ENCODE peak calls at places on chromosome 19, in eight cellular contexts. K is right atrium auricular region, B is GM12865, L is PC-3, W is MCF 10A, O is PC-9, M is fibroblast of mammary gland, E is H9. S is an unnamed sample.

GRCh38 chr19:540867-541637 is 2.8 kb upstream of the GZMM start:
- DNase-seq in K (no peak), B (no peak), L (no peak), W (no peak), O (no peak), M (no peak), E (peak), S (no peak)

GRCh38 chr19:35140898-35141626 is 2.0 kb upstream of the FXYD7 start:
- DNase-seq in K (peak), B (peak), L (peak), W (peak), O (peak), M (peak), E (peak), S (peak)

GRCh38 chr19:46730595-46730994 is 13.7 kb upstream of the PRKD2 start:
- DNase-seq in K (no peak), B (no peak), L (no peak), W (no peak), O (no peak), M (no peak), E (no peak), S (no peak)

GRCh38 chr19:13060964-13061927 is 41.4 kb downstream of the LYL1 start:
- DNase-seq in K (peak), B (peak), L (peak), W (peak), O (peak), M (peak), E (peak), S (peak)

GRCh38 chr19:16066611-16067104 is 9.6 kb upstream of the TPM4 start:
- DNase-seq in K (no peak), B (peak), L (peak), W (peak), O (no peak), M (peak), E (peak), S (no peak)

GRCh38 chr19:1408300-1409203 is 1.2 kb downstream of the DAZAP1 start:
- DNase-seq in K (no peak), B (peak), L (peak), W (peak), O (peak), M (peak), E (no peak), S (peak)

GRCh38 chr19:33373701-33374405 is at the start of gene CEBPG:
- DNase-seq in K (no peak), B (peak), L (peak), W (peak), O (peak), M (peak), E (no peak), S (peak)

GRCh38 chr19:3075605-3076431 is 13.5 kb upstream of the TLE5 start:
- DNase-seq in K (no peak), B (peak), L (peak), W (peak), O (peak), M (no peak), E (peak), S (peak)

GRCh38 chr19:5406816-5407215 is 48.4 kb upstream of the ZNRF4 start:
- DNase-seq in K (no peak), B (no peak), L (no peak), W (no peak), O (no peak), M (no peak), E (no peak), S (no peak)

GRCh38 chr19:6737284-6737872 is at the start of gene GPR108:
- DNase-seq in K (peak), B (peak), L (peak), W (peak), O (peak), M (peak), E (peak), S (peak)

GRCh38 chr19:13262450-13262849 is 112.2 kb downstream of the IER2 start:
- DNase-seq in K (no peak), B (peak), L (peak), W (peak), O (no peak), M (peak), E (no peak), S (no peak)

GRCh38 chr19:16106121-16106520 is 5.6 kb upstream of the RAB8A start:
- DNase-seq in K (no peak), B (peak), L (no peak), W (no peak), O (no peak), M (peak), E (no peak), S (no peak)

GRCh38 chr19:3117746-3118145 is 18.1 kb upstream of the GNA15 start:
- DNase-seq in K (no peak), B (no peak), L (no peak), W (no peak), O (no peak), M (no peak), E (no peak), S (no peak)

GRCh38 chr19:47687906-47688305 is 25.3 kb upstream of the EHD2 start:
- DNase-seq in K (no peak), B (no peak), L (no peak), W (no peak), O (no peak), M (no peak), E (no peak), S (no peak)

GRCh38 chr19:47820410-47820809 is 1.3 kb upstream of the CRX start:
- DNase-seq in K (no peak), B (no peak), L (no peak), W (no peak), O (no peak), M (no peak), E (no peak), S (no peak)

GRCh38 chr19:11612816-11613511 is 15.7 kb downstream of the ZNF627 start:
- DNase-seq in K (no peak), B (no peak), L (no peak), W (no peak), O (no peak), M (no peak), E (no peak), S (no peak)

GRCh38 chr19:10268077-10268476 is 2.8 kb upstream of the ICAM1 start:
- DNase-seq in K (no peak), B (no peak), L (no peak), W (no peak), O (no peak), M (no peak), E (no peak), S (no peak)

GRCh38 chr19:6519289-6519688 is 11.5 kb upstream of the TNFSF9 start:
- DNase-seq in K (no peak), B (peak), L (peak), W (peak), O (no peak), M (peak), E (no peak), S (no peak)

GRCh38 chr19:10104665-10105221 is 1.4 kb upstream of the PPAN start:
- DNase-seq in K (no peak), B (peak), L (no peak), W (no peak), O (no peak), M (no peak), E (no peak), S (no peak)

GRCh38 chr19:15595069-15595468 is 19.9 kb upstream of the CYP4F8 start:
- DNase-seq in K (no peak), B (no peak), L (peak), W (peak), O (peak), M (peak), E (no peak), S (no peak)

GRCh38 chr19:8377598-8377997 is 12.6 kb upstream of the RAB11B start:
- DNase-seq in K (no peak), B (no peak), L (no peak), W (no peak), O (no peak), M (no peak), E (no peak), S (no peak)

GRCh38 chr19:46654621-46655152 is 6.3 kb downstream of the DACT3 start:
- DNase-seq in K (no peak), B (no peak), L (no peak), W (no peak), O (no peak), M (no peak), E (no peak), S (no peak)

GRCh38 chr19:11581740-11582139 is 4.3 kb upstream of the ACP5 start:
- DNase-seq in K (no peak), B (peak), L (no peak), W (no peak), O (no peak), M (peak), E (no peak), S (no peak)

GRCh38 chr19:45547965-45548609 is 36.5 kb downstream of the OPA3 start:
- DNase-seq in K (no peak), B (no peak), L (peak), W (peak), O (peak), M (peak), E (peak), S (no peak)

GRCh38 chr19:40424637-40425449 is 949 bp downstream of the SERTAD1 start:
- DNase-seq in K (no peak), B (peak), L (no peak), W (peak), O (no peak), M (no peak), E (peak), S (no peak)

GRCh38 chr19:48537541-48537940 is 14.4 kb upstream of the SULT2B1 start:
- DNase-seq in K (no peak), B (no peak), L (no peak), W (no peak), O (no peak), M (no peak), E (no peak), S (no peak)

GRCh38 chr19:49272204-49272603 is 52.8 kb downstream of the SLC6A16 start:
- DNase-seq in K (no peak), B (no peak), L (peak), W (peak), O (no peak), M (peak), E (no peak), S (no peak)

GRCh38 chr19:47713046-47714021 is at the start of gene EHD2:
- DNase-seq in K (peak), B (no peak), L (no peak), W (peak), O (peak), M (peak), E (peak), S (peak)

GRCh38 chr19:2503521-2504109 is 27.7 kb downstream of the GADD45B start:
- DNase-seq in K (no peak), B (no peak), L (peak), W (peak), O (peak), M (peak), E (no peak), S (no peak)

GRCh38 chr19:18282021-18282787 is 782 bp upstream of the JUND start:
- DNase-seq in K (peak), B (peak), L (peak), W (no peak), O (no peak), M (peak), E (no peak), S (no peak)
- TF ChIP-seq CTCF in K (no peak), B (no peak), L (no peak), W (no peak), O (no peak), M (peak), E (no peak), S (no peak)

GRCh38 chr19:55256562-55257460 is 2.0 kb downstream of the PPP6R1 start:
- DNase-seq in K (no peak), B (no peak), L (peak), W (no peak), O (no peak), M (peak), E (no peak), S (no peak)

GRCh38 chr19:55258476-55258827 is 365 bp downstream of the PPP6R1 start:
- DNase-seq in K (no peak), B (peak), L (no peak), W (no peak), O (no peak), M (no peak), E (no peak), S (peak)

GRCh38 chr19:55257461-55258411 is 1.1 kb downstream of the PPP6R1 start:
- DNase-seq in K (no peak), B (peak), L (peak), W (peak), O (peak), M (peak), E (no peak), S (no peak)

GRCh38 chr19:55259540-55260210 is 858 bp upstream of the PPP6R1 start:
- DNase-seq in K (no peak), B (no peak), L (no peak), W (no peak), O (no peak), M (no peak), E (no peak), S (no peak)

DNA sequence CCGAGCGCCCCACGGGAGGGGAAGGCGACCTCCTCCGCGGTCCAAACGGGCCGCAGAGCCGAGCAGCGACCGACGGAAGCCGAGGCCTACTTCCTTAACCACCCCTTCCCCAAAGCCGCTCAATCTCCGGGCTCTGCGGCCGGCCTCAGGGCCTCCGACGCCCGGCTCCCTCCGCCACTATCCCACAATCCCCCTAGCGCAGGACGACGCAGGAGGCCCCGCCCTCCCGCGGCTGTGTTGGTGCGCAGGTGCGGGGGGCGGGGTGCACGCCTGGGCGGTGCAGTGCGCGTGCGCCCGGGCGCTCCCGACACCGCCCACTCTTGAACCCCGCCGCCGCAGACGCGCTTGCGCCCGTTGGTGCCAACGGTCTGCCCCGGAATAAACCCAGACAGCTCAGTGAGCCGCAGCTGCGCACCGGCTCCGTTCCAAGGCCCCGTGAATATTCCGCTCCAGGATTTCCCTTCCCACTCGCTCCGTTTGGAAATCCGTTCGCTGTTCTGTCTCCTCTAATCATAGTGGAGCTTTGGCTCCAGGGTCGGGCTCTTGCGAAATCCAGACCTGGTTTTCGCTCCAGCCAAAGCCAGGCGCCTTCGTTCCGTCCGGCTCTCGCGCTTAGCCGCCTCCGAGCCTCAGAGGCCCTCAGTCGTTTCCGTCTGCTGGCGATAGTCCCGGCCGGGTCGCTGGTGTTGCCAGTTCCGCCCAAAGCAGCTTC is at the start of gene PPP6R1:
- DNase-seq in K (peak), B (peak), L (peak), W (peak), O (peak), M (peak), E (peak), S (peak)
- TF ChIP-seq CTCF in K (no peak), B (no peak), L (no peak), W (no peak), O (no peak), M (no peak), E (no peak), S (no peak)

GRCh38 chr19:50794778-50795664 is 4.8 kb downstream of the ACP4 start:
- DNase-seq in K (no peak), B (peak), L (peak), W (peak), O (peak), M (peak), E (no peak), S (no peak)
- TF ChIP-seq CTCF in K (no peak), B (peak), L (peak), W (peak), O (peak), M (peak), E (peak), S (no peak)

DNA sequence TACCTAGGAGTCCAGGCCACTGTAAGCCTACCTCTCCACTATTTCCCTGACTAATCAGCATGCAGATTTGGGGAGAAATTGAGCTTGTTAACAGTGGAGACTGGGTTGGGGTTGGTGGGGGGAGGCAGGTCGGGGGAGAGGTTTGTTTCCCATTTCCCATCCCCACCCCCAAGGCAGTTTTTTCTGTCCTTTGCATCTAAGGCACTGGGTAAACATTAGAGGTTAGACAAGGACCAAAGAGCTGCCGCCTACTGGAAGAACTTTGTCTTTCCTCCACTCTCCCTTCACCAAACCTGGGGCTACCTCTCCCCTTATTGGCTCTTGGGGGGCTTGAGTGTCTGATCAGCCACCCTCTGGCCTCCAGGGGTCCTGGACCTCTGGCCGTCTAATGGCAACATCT is 953 bp downstream of the KCNN4 start:
- DNase-seq in K (no peak), B (peak), L (peak), W (peak), O (peak), M (no peak), E (no peak), S (no peak)
- TF ChIP-seq CTCF in K (no peak), B (peak), L (peak), W (peak), O (peak), M (no peak), E (peak), S (no peak)

GRCh38 chr19:51690359-51691121 is 2.6 kb upstream of the SPACA6 start:
- DNase-seq in K (peak), B (no peak), L (peak), W (peak), O (peak), M (peak), E (peak), S (peak)

GRCh38 chr19:51691122-51692064 is 1.7 kb upstream of the SPACA6 start:
- DNase-seq in K (peak), B (no peak), L (no peak), W (peak), O (no peak), M (peak), E (no peak), S (no peak)

GRCh38 chr19:51687791-51688664 is 5.1 kb upstream of the SPACA6 start:
- DNase-seq in K (peak), B (no peak), L (peak), W (peak), O (peak), M (peak), E (peak), S (peak)

GRCh38 chr19:51689751-51690358 is 3.3 kb upstream of the SPACA6 start:
- DNase-seq in K (no peak), B (no peak), L (no peak), W (no peak), O (peak), M (no peak), E (peak), S (peak)

DNA sequence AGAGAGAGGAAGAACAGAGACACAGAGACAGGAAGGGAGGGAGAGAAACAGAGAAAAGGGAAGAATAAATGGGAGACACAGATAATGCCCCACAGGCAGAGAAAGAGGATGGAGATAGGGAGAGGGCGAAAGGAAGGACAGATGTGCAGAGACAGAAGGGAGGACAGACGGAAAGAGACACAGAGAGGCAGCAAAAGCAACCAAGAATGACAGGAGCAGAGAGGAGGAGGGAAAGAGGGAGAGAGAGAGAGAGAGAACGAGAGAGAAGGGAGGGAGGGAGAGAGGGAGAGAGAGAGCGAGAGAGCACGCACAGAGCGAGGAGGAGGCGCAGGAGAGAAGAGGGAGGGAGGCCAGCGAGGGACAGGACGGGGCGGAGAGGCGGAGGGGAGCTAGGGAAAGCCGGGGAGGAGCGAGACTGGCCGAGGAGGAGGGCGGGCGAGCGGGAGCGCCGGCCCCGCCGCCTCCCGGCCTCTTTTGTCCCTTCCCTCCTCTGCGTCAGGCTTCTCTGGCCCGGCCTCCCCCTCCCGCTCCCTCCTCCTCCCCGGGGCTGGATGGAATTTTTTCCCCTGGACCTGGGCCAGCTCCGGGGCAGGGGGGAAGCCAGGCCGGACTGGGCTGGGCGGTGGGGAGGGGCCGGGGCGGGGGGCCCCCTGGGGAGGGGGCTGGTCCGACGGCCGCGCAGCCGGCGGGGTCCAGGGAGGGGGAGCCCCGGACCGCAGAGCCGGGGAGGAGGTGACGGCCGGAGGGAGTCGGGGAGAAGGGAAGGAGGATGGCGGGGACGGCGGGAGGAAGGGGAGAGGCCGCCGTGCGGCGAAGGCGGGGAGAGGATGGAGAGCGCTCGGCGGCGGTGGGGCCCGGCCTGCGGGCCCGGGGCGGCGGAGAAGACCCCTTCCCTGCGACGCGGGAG is 4.2 kb upstream of the SPACA6 start:
- DNase-seq in K (peak), B (no peak), L (peak), W (peak), O (peak), M (peak), E (peak), S (peak)
- TF ChIP-seq CTCF in K (peak), B (no peak), L (no peak), W (no peak), O (peak), M (no peak), E (no peak), S (peak)

GRCh38 chr19:42175335-42175734 is 42.1 kb downstream of the DEDD2 start:
- DNase-seq in K (no peak), B (no peak), L (no peak), W (no peak), O (no peak), M (no peak), E (no peak), S (no peak)

GRCh38 chr19:42177686-42178019 is 39.8 kb downstream of the DEDD2 start:
- DNase-seq in K (no peak), B (no peak), L (no peak), W (no peak), O (no peak), M (no peak), E (no peak), S (no peak)

GRCh38 chr19:42175952-42176648 is 41.4 kb downstream of the DEDD2 start:
- DNase-seq in K (no peak), B (no peak), L (peak), W (no peak), O (peak), M (no peak), E (peak), S (no peak)

GRCh38 chr19:42176649-42176989 is 40.9 kb downstream of the DEDD2 start:
- DNase-seq in K (no peak), B (no peak), L (no peak), W (peak), O (no peak), M (no peak), E (no peak), S (no peak)

DNA sequence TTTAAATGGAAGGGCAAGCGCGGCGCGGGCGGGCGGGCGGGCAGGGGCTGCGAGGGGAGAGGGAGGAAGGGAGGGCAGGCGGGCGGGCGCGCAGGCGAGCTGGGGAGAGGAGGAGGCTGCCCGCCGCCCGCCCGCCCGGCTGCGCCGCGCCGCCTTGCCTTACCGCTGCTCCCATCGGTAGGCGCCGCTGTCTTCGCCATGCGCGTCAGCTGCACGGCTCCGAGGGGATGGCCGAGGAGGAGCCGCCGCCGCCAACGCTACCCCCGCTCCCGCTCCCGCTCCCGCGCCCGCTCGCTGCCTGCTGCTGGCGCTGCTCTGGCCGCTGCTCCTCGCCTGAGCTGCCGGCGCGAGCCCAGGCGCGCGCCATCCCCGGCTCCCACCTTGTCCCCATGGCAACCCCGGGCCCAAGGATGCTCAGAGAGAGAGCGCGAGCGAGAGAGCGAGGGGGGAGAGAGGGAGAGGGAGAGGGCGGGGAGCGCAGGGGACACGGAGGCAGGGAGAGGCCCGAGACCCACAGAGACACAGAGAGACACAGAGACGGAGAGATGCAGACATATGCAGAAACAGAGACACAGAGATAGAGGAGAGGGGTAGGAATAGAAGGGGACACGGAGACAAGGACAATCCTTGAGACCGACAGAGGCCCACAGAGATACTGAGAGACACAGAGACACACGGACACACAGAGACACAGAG is 40.3 kb downstream of the DEDD2 start:
- DNase-seq in K (no peak), B (peak), L (peak), W (peak), O (peak), M (peak), E (peak), S (peak)
- TF ChIP-seq CTCF in K (peak), B (peak), L (no peak), W (peak), O (no peak), M (no peak), E (peak), S (peak)